ENCODE peak calls at places on chromosomes 5 and 9, in six cellular contexts. S is prostate gland, C is HCT116, Q is Peyer's patch, K is suprapubic skin, A is adrenal gland. W is an unnamed sample.

GRCh38 chr5:120207139-120207538 is 257.0 kb upstream of the PRR16 start:
- DNase-seq in S (no peak), C (no peak), Q (no peak), K (no peak), A (no peak), W (no peak)

GRCh38 chr5:114325552-114325951 is 36.3 kb upstream of the KCNN2 start:
- DNase-seq in S (no peak), C (no peak), Q (no peak), K (no peak), A (peak; percentile 27), W (no peak)

GRCh38 chr5:74595143-74595915 is 45.2 kb downstream of the ENC1 start:
- DNase-seq in S (no peak), C (peak; percentile 15), Q (no peak), K (no peak), A (peak; percentile 24), W (no peak)

GRCh38 chr5:23139338-23140171 is 286.4 kb upstream of the CDH12 start:
- DNase-seq in S (no peak), C (no peak), Q (no peak), K (no peak), A (no peak), W (no peak)

GRCh38 chr5:54873696-54874095 is 111.7 kb downstream of the ESM1 start:
- DNase-seq in S (no peak), C (no peak), Q (no peak), K (no peak), A (no peak), W (no peak)

GRCh38 chr9:136860529-136860928 is 5.6 kb downstream of the EDF1 start:
- DNase-seq in S (no peak), C (no peak), Q (peak; percentile 65), K (no peak), A (peak; percentile 27), W (no peak)

GRCh38 chr5:13955896-13956295 is 11.4 kb upstream of the DNAH5 start:
- DNase-seq in S (no peak), C (no peak), Q (no peak), K (no peak), A (no peak), W (no peak)

GRCh38 chr5:123535648-123536047 is 23.7 kb downstream of the CSNK1G3 start:
- DNase-seq in S (no peak), C (no peak), Q (no peak), K (no peak), A (no peak), W (no peak)

GRCh38 chr5:168878121-168878520 is 299.0 kb upstream of the PANK3 start:
- DNase-seq in S (no peak), C (no peak), Q (no peak), K (no peak), A (no peak), W (no peak)

GRCh38 chr5:118968406-118968911 is 19.9 kb downstream of the DTWD2 start:
- DNase-seq in S (no peak), C (no peak), Q (no peak), K (no peak), A (no peak), W (no peak)

GRCh38 chr9:2833096-2833495 is 10.8 kb downstream of the PUM3 start:
- DNase-seq in S (no peak), C (no peak), Q (no peak), K (no peak), A (no peak), W (no peak)

GRCh38 chr5:130126748-130127147 is 222.5 kb downstream of the CHSY3 start:
- DNase-seq in S (no peak), C (no peak), Q (no peak), K (no peak), A (no peak), W (no peak)

GRCh38 chr5:2265341-2265740 is 382.6 kb upstream of the IRX4 start:
- DNase-seq in S (no peak), C (no peak), Q (no peak), K (no peak), A (no peak), W (peak; percentile 12)

GRCh38 chr9:119020284-119020683 is 349.0 kb downstream of the BRINP1 start:
- DNase-seq in S (no peak), C (no peak), Q (no peak), K (no peak), A (no peak), W (no peak)

GRCh38 chr9:68500457-68501158 is 40.1 kb downstream of the TMEM252 start:
- DNase-seq in S (no peak), C (no peak), Q (no peak), K (no peak), A (peak; percentile 41), W (no peak)

DNA sequence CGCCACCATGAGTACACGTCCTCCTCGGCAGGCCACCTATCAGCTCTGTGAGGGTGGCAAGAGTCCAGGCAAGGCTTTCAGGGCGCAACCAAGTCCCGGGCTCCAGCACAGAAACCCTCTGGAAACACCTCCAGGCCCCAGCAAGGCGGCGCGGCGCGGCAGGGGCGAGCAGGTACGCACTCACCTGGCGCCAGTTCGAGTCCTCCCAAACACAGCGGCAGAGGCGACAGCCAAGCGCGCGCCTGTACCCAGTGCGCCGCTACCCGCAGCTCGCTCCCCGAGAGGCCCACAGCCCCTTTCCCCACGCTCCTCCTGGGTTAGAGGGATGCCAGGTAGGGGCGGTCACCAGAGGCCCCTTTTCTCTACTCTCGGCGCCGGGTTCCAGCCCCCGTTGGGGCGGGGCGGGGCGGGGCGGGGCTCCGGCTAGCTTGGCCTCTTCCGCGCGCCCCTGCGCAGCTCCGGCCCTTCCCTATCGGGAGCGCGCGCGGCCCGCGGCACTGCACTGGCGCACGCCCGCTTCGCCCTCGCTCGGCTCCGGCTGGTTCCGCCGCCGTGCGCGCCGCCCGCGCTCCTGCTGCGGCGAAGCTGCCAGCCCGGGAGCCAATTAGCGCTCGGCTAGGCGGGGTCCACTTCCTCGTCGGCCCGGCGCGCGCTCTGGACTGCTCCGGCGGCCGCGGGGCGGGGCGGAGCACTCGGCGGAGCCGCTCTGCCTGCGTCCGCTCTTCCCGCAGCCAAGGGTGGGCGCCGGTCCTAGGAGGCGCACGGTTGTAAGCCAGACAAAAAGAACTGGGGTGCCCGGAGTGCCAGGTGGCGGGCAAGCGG is at the start of the genes NMRK1 and OSTF1:
- DNase-seq in S (peak; percentile 95), C (peak; percentile 90), Q (peak; percentile 97), K (peak; percentile 95), A (peak; percentile 95), W (peak; percentile 97)
- TF ChIP-seq POLR2A in S (peak; percentile 92), C (peak; percentile 70), Q (peak; percentile 98), K (peak; percentile 93), A (peak; percentile 97), W (peak; percentile 88)

DNA sequence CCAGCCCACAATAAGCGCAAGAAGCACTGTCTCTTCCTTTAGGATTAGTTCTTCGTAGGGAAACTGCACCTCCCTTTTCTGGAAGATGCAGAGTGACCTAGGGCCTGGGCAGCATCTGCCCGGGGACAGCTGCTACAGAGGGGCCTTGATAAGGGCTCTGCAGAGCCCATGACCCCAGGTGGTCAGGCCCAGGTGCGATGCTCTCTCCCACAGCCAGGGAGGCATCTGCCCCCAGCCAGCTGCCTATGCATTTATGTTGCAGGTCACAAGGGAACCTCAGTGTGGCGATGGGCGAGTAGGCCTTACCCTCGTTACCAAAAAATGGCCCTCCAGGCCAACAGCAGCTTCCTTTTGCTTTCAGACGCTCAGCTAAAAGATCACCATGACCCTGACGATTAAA is 55.0 kb downstream of the PSMB7 start:
- DNase-seq in S (no peak), C (no peak), Q (no peak), K (no peak), A (no peak), W (no peak)
- TF ChIP-seq CTCF in S (no peak), C (no peak), Q (no peak), K (no peak), A (no peak), W (no peak)

GRCh38 chr9:33442125-33442524 is 5.3 kb downstream of the AQP3 start:
- DNase-seq in S (no peak), C (no peak), Q (no peak), K (no peak), A (no peak), W (no peak)

GRCh38 chr9:33438926-33439511 is 8.4 kb downstream of the AQP3 start:
- DNase-seq in S (no peak), C (no peak), Q (no peak), K (no peak), A (no peak), W (no peak)

GRCh38 chr9:33440609-33441008 is 6.8 kb downstream of the AQP3 start:
- DNase-seq in S (no peak), C (no peak), Q (peak; percentile 42), K (no peak), A (no peak), W (no peak)

GRCh38 chr9:33437898-33438297 is 9.5 kb downstream of the AQP3 start:
- DNase-seq in S (no peak), C (no peak), Q (no peak), K (no peak), A (no peak), W (no peak)

DNA sequence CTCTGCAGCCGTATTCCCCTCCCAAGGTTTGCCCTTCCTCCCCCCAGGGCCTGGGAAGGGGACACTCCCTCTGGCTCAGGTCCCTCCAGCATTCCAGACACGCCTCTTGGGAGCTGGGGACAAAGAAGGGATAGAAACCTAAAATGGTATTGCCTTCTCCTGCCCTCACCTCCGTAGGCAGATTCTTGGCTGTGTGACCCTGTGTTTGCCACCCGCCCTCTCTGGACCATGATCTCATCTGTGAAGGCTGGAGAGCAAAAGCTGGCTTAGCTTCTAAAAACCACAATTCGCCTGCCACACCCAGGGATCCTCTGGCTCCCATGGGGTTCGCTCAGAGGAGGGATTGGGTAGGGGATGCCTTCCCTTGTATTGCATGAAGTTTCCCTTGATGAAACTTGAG is 7.7 kb downstream of the AQP3 start:
- DNase-seq in S (no peak), C (no peak), Q (peak; percentile 52), K (no peak), A (no peak), W (no peak)
- TF ChIP-seq POLR2A in S (no peak), C (no peak), Q (no peak), K (no peak), A (no peak), W (no peak)

DNA sequence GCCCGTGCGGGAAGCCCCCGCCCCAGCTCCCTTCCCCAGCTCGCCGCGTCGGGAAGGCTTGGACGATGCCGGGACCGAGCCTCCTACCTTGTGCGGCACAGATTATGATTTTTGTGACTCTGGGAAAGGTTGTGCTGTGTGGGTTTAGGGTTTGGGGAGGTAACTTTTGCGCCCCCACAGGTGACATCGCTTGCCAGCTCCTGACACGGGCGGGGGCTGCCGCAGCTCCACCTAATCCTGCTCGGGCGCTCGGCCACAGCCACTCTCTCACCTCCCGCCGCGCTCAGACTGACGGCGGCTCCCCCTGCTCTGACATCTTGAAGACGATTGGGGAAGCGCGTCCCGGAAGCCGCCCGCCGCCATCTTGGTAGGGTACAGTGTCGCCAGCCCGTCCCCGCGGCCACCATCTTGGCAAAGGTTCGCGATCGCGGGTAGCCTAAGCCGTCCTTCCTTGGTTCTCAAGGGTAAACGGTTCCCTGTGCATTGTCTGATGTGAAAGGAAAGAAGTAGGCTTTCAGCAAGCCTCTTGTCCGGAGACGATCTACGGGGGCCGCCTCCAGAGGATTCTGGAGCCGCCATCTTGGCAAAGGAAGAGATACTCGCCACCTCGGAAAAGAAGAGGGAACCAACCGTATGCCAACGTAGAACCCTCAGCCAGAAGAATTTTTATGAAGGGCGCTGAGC is 1.7 kb upstream of the NR3C1 start:
- DNase-seq in S (peak; percentile 75), C (no peak), Q (peak; percentile 89), K (peak; percentile 93), A (peak; percentile 89), W (peak; percentile 92)
- TF ChIP-seq CTCF in S (peak; percentile 27), C (no peak), Q (no peak), K (no peak), A (no peak), W (no peak)

GRCh38 chr9:33506626-33507370 is 17.3 kb upstream of the ANKRD18B start:
- DNase-seq in S (no peak), C (peak; percentile 27), Q (no peak), K (no peak), A (peak; percentile 55), W (no peak)
- TF ChIP-seq POLR2A in S (no peak), C (no peak), Q (no peak), K (no peak), A (no peak), W (no peak)

GRCh38 chr5:111469905-111470304 is 42.4 kb downstream of the STARD4 start:
- DNase-seq in S (no peak), C (no peak), Q (no peak), K (no peak), A (no peak), W (no peak)
- TF ChIP-seq CTCF in S (no peak), C (no peak), Q (no peak), K (no peak), A (no peak), W (no peak)

W was measured in sigmoid colon.